ENCODE peak calls at places on chromosomes 6 and 20, in seven cellular contexts. F is H7, W is Panc1, G is neural progenitor cell, O is head of caudate nucleus, C is non-pigmented ciliary epithelial cell, J is NCI-H748 treated with DMSO at 0.1 percent for 48 hours. V is an unnamed sample.

GRCh38 chr6:89194559-89194958 is 22.6 kb downstream of the GABRR1 start:
- DNase-seq in F (no peak), W (no peak), G (no peak), O (no peak), C (no peak), J (no peak), V (no peak)

GRCh38 chr6:112321882-112322508 is 25.1 kb upstream of the RFPL4B start:
- DNase-seq in F (no peak), W (no peak), G (no peak), O (no peak), C (no peak), J (no peak), V (no peak)

GRCh38 chr6:19999319-20000191 is 162.4 kb downstream of the ID4 start:
- DNase-seq in F (no peak), W (no peak), G (no peak), O (no peak), C (no peak), J (peak; percentile 85), V (no peak)

GRCh38 chr6:41257369-41258195 is 28.9 kb downstream of the TREM1 start:
- DNase-seq in F (no peak), W (no peak), G (no peak), O (no peak), C (peak; percentile 49), J (peak; percentile 56), V (no peak)

GRCh38 chr20:37095108-37095608 is 639 bp downstream of the RBL1 start:
- DNase-seq in F (peak; percentile 33), W (no peak), G (peak; percentile 24), O (no peak), C (no peak), J (no peak), V (no peak)

GRCh38 chr20:44572551-44573500 is 9.6 kb upstream of the PKIG start:
- DNase-seq in F (no peak), W (peak; percentile 80), G (no peak), O (peak; percentile 50), C (no peak), J (no peak), V (peak; percentile 69)

GRCh38 chr20:36833275-36834020 is 42.5 kb upstream of the TLDC2 start:
- DNase-seq in F (no peak), W (no peak), G (no peak), O (no peak), C (no peak), J (no peak), V (no peak)

GRCh38 chr6:155795173-155795796 is 339.6 kb upstream of the NOX3 start:
- DNase-seq in F (no peak), W (no peak), G (no peak), O (no peak), C (peak; percentile 30), J (no peak), V (peak; percentile 16)

GRCh38 chr20:48845721-48846306 is 18.0 kb upstream of the PREX1 start:
- DNase-seq in F (no peak), W (no peak), G (no peak), O (no peak), C (no peak), J (no peak), V (no peak)

GRCh38 chr6:168001037-168001348 is 3.5 kb downstream of the KIF25 start:
- DNase-seq in F (no peak), W (no peak), G (no peak), O (no peak), C (no peak), J (no peak), V (no peak)

GRCh38 chr20:47809561-47809960 is 24.3 kb upstream of the SULF2 start:
- DNase-seq in F (peak; percentile 59), W (no peak), G (no peak), O (no peak), C (no peak), J (no peak), V (no peak)

GRCh38 chr6:65229768-65230167 is 477.3 kb downstream of the EYS start:
- DNase-seq in F (no peak), W (no peak), G (no peak), O (no peak), C (peak; percentile 23), J (no peak), V (no peak)

GRCh38 chr6:132198896-132199295 is 202.4 kb downstream of the MOXD1 start:
- DNase-seq in F (no peak), W (no peak), G (no peak), O (no peak), C (peak; percentile 51), J (no peak), V (no peak)

GRCh38 chr6:15350386-15351083 is 104.7 kb downstream of the JARID2 start:
- DNase-seq in F (no peak), W (no peak), G (no peak), O (no peak), C (no peak), J (no peak), V (no peak)

GRCh38 chr6:17336425-17336824 is 55.3 kb downstream of the RBM24 start:
- DNase-seq in F (no peak), W (no peak), G (no peak), O (no peak), C (peak; percentile 15), J (no peak), V (no peak)

GRCh38 chr6:70375166-70375565 is 38.1 kb upstream of the FAM135A start:
- DNase-seq in F (no peak), W (peak; percentile 43), G (no peak), O (no peak), C (no peak), J (no peak), V (no peak)

GRCh38 chr6:158020811-158021210 is 39.1 kb downstream of the SYNJ2 start:
- DNase-seq in F (no peak), W (no peak), G (no peak), O (no peak), C (no peak), J (no peak), V (no peak)

GRCh38 chr6:11681770-11682169 is 96.8 kb downstream of the ADTRP start:
- DNase-seq in F (no peak), W (no peak), G (no peak), O (no peak), C (no peak), J (no peak), V (no peak)

GRCh38 chr6:36577298-36577697 is 16.9 kb upstream of the SRSF3 start:
- DNase-seq in F (no peak), W (no peak), G (no peak), O (no peak), C (peak; percentile 71), J (no peak), V (peak; percentile 75)

GRCh38 chr6:35810831-35811698 is 5.9 kb downstream of the LHFPL5 start:
- DNase-seq in F (no peak), W (peak; percentile 72), G (no peak), O (no peak), C (peak; percentile 65), J (no peak), V (peak; percentile 86)

GRCh38 chr6:109474995-109475394 is 8.0 kb downstream of the ZBTB24 start:
- DNase-seq in F (no peak), W (no peak), G (no peak), O (no peak), C (no peak), J (no peak), V (no peak)

GRCh38 chr6:149359439-149359838 is 40.6 kb upstream of the SUMO4 start:
- DNase-seq in F (no peak), W (no peak), G (no peak), O (no peak), C (no peak), J (no peak), V (no peak)

GRCh38 chr6:138526822-138527235 is 27.5 kb upstream of the NHSL1 start:
- DNase-seq in F (no peak), W (no peak), G (peak; percentile 69), O (no peak), C (no peak), J (peak; percentile 3), V (no peak)

GRCh38 chr20:56439784-56440291 is 27.8 kb downstream of the CASS4 start:
- DNase-seq in F (no peak), W (no peak), G (no peak), O (no peak), C (peak; percentile 98), J (no peak), V (no peak)

GRCh38 chr6:96212076-96212475 is 196.3 kb downstream of the FUT9 start:
- DNase-seq in F (no peak), W (no peak), G (no peak), O (no peak), C (no peak), J (no peak), V (no peak)

GRCh38 chr6:107540465-107540857 is 50.5 kb downstream of the SOBP start:
- DNase-seq in F (no peak), W (no peak), G (no peak), O (no peak), C (no peak), J (peak; percentile 42), V (no peak)

GRCh38 chr6:5295612-5296011 is 34.3 kb downstream of the FARS2 start:
- DNase-seq in F (no peak), W (no peak), G (no peak), O (no peak), C (no peak), J (no peak), V (no peak)

GRCh38 chr6:40409716-40410397 is 177.3 kb downstream of the LRFN2 start:
- DNase-seq in F (no peak), W (no peak), G (no peak), O (no peak), C (no peak), J (no peak), V (no peak)

GRCh38 chr6:110419028-110419739 is 3.8 kb upstream of the DDO start:
- DNase-seq in F (no peak), W (no peak), G (no peak), O (no peak), C (no peak), J (no peak), V (no peak)

GRCh38 chr6:1607557-1608221 is 2.0 kb upstream of the FOXC1 start:
- DNase-seq in F (peak; percentile 93), W (no peak), G (peak; percentile 88), O (no peak), C (no peak), J (peak; percentile 50), V (no peak)

GRCh38 chr6:21946298-21946783 is 350.5 kb downstream of the PRL start:
- DNase-seq in F (no peak), W (no peak), G (no peak), O (no peak), C (peak; percentile 94), J (no peak), V (peak; percentile 81)

GRCh38 chr20:1341561-1342265 is 12.8 kb upstream of the SDCBP2 start:
- DNase-seq in F (no peak), W (no peak), G (no peak), O (no peak), C (no peak), J (no peak), V (no peak)

GRCh38 chr20:2795451-2795850 is 5.0 kb downstream of the CPXM1 start:
- DNase-seq in F (no peak), W (no peak), G (no peak), O (no peak), C (no peak), J (no peak), V (no peak)

GRCh38 chr20:51926670-51927305 is 124.5 kb upstream of the SALL4 start:
- DNase-seq in F (no peak), W (no peak), G (no peak), O (no peak), C (peak; percentile 11), J (no peak), V (no peak)